ENCODE peak calls at places on chromosomes 3 and 15, in six cellular contexts. O, I, H, J, S and N are unnamed samples.

GRCh38 chr15:36766449-36766848 is 187.0 kb downstream of the CDIN1 start:
- DNase-seq in I (no peak), S (no peak), O (no peak), J (no peak), H (no peak), N (no peak)

GRCh38 chr3:138912237-138912636 is 34.7 kb downstream of the FOXL2 start:
- DNase-seq in I (no peak), J (no peak), H (no peak), O (no peak), S (no peak), N (no peak)

GRCh38 chr3:11556851-11557644 is 86.7 kb downstream of the VGLL4 start:
- DNase-seq in I (no peak), J (peak; percentile 42), O (no peak), H (no peak), S (peak; percentile 81), N (no peak)

GRCh38 chr3:10503217-10503796 is 2.1 kb downstream of the ATP2B2 start:
- DNase-seq in I (no peak), H (no peak), O (no peak), J (no peak), S (no peak), N (no peak)

GRCh38 chr3:169914321-169914720 is 2.9 kb downstream of the SAMD7 start:
- DNase-seq in S (peak; percentile 13), J (no peak), O (peak; percentile 15), H (no peak), I (peak; percentile 41), N (no peak)

GRCh38 chr15:74242296-74242929 is 6.3 kb downstream of the CCDC33 start:
- DNase-seq in H (no peak), O (no peak), J (no peak), I (peak; percentile 45), S (peak; percentile 29), N (no peak)

GRCh38 chr3:129308636-129309035 is 30.0 kb downstream of the HMCES start:
- DNase-seq in H (no peak), J (no peak), O (no peak), I (no peak), S (no peak), N (no peak)

GRCh38 chr3:127588675-127589577 is 1.6 kb downstream of the TPRA1 start:
- DNase-seq in H (no peak), J (no peak), O (no peak), I (peak; percentile 93), S (peak; percentile 72), N (peak; percentile 61)

GRCh38 chr3:47016934-47017435 is 37.5 kb downstream of the NBEAL2 start:
- DNase-seq in J (peak; percentile 2), H (no peak), S (peak; percentile 80), I (peak; percentile 90), O (peak; percentile 57), N (no peak)

GRCh38 chr15:25664761-25665160 is 198.4 kb downstream of the ATP10A start:
- DNase-seq in O (no peak), H (no peak), S (no peak), I (no peak), J (no peak), N (no peak)

GRCh38 chr15:39767921-39768320 is 14.7 kb downstream of the FSIP1 start:
- DNase-seq in O (no peak), S (no peak), H (no peak), I (no peak), J (peak; percentile 44), N (no peak)

GRCh38 chr3:169659858-169660614 is 3.5 kb downstream of the MECOM start:
- DNase-seq in H (no peak), I (no peak), O (no peak), J (no peak), S (no peak), N (no peak)

GRCh38 chr15:59622289-59622688 is 10.7 kb downstream of the GCNT3 start:
- DNase-seq in I (peak; percentile 79), S (peak; percentile 31), J (no peak), O (peak; percentile 33), H (peak; percentile 74), N (peak; percentile 9)

GRCh38 chr15:69576035-69576526 is 123.5 kb downstream of the RPLP1 start:
- DNase-seq in H (no peak), I (peak; percentile 22), O (no peak), J (peak; percentile 62), S (no peak), N (no peak)

GRCh38 chr3:158451405-158452045 is 119.5 kb upstream of the MLF1 start:
- DNase-seq in O (no peak), H (no peak), J (no peak), S (no peak), I (no peak), N (no peak)

GRCh38 chr3:183895296-183895695 is 10.6 kb upstream of the PARL start:
- DNase-seq in J (peak; percentile 58), O (peak; percentile 13), I (peak; percentile 73), S (peak; percentile 69), H (no peak), N (no peak)

GRCh38 chr3:49720383-49721164 is 1.1 kb upstream of the AMIGO3 start:
- DNase-seq in J (no peak), H (no peak), I (no peak), S (no peak), O (no peak), N (no peak)

GRCh38 chr3:68620211-68620610 is 312.1 kb downstream of the TAFA4 start:
- DNase-seq in O (no peak), H (no peak), I (no peak), S (no peak), J (no peak), N (no peak)

GRCh38 chr15:89656116-89656815 is 999 bp upstream of the KIF7 start:
- DNase-seq in J (no peak), O (no peak), S (no peak), H (no peak), I (peak; percentile 80), N (no peak)

GRCh38 chr3:61944736-61945135 is 383.4 kb downstream of the PTPRG start:
- DNase-seq in O (no peak), S (no peak), I (no peak), J (peak; percentile 24), H (no peak), N (no peak)

GRCh38 chr15:33211409-33211808 is 16.9 kb upstream of the FMN1 start:
- DNase-seq in I (peak; percentile 18), O (no peak), H (no peak), J (peak; percentile 91), S (peak; percentile 4), N (no peak)

GRCh38 chr3:47780727-47781325 is 867 bp downstream of the SMARCC1 start:
- DNase-seq in J (peak; percentile 21), S (peak; percentile 45), O (no peak), H (no peak), I (peak; percentile 41), N (no peak)

GRCh38 chr3:69085543-69086132 is 901 bp downstream of the ARL6IP5 start:
- DNase-seq in O (no peak), J (no peak), H (peak; percentile 64), S (peak; percentile 40), I (peak; percentile 43), N (no peak)

GRCh38 chr3:40518848-40519247 is 5.9 kb upstream of the ZNF621 start:
- DNase-seq in O (no peak), I (no peak), J (no peak), H (no peak), S (no peak), N (no peak)

GRCh38 chr3:196431193-196432136 is 762 bp downstream of the UBXN7 start:
- DNase-seq in I (peak; percentile 78), S (peak; percentile 71), O (peak; percentile 39), J (peak; percentile 62), H (peak; percentile 60), N (no peak)

GRCh38 chr3:111910806-111911205 is 51.7 kb downstream of the PHLDB2 start:
- DNase-seq in H (no peak), J (no peak), S (peak; percentile 90), O (no peak), I (peak; percentile 38), N (no peak)

GRCh38 chr3:65568497-65568896 is 470.2 kb downstream of the MAGI1 start:
- DNase-seq in O (no peak), S (no peak), H (no peak), J (no peak), I (no peak), N (no peak)

GRCh38 chr3:71438904-71439303 is 144.6 kb downstream of the FOXP1 start:
- DNase-seq in O (no peak), J (no peak), H (no peak), S (no peak), I (no peak), N (no peak)

GRCh38 chr3:169607909-169608308 is 55.6 kb downstream of the MECOM start:
- DNase-seq in S (no peak), O (no peak), I (no peak), H (no peak), J (no peak), N (no peak)

GRCh38 chr3:90069748-90070147 is 962.3 kb downstream of the EPHA3 start:
- DNase-seq in S (no peak), I (no peak), J (no peak), O (no peak), H (no peak), N (no peak)

GRCh38 chr15:74616020-74616939 is 644 bp downstream of the CLK3 start:
- DNase-seq in O (peak; percentile 33), I (peak; percentile 70), S (peak; percentile 76), H (peak; percentile 91), J (peak; percentile 31), N (no peak)

GRCh38 chr15:28128036-28128435 is 28.9 kb upstream of the OCA2 start:
- DNase-seq in O (no peak), S (no peak), I (no peak), H (no peak), J (no peak), N (no peak)

GRCh38 chr15:62059818-62060115 is 480 bp downstream of the VPS13C start:
- DNase-seq in O (no peak), J (peak; percentile 40), S (peak; percentile 74), H (peak; percentile 78), I (peak; percentile 72), N (no peak)

GRCh38 chr3:137012097-137012501 is 54.3 kb downstream of the IL20RB start:
- DNase-seq in J (peak; percentile 10), I (peak; percentile 88), H (no peak), S (peak; percentile 56), O (no peak), N (no peak)

GRCh38 chr3:194206375-194206774 is 70.4 kb downstream of the HES1 start:
- DNase-seq in S (peak; percentile 6), I (no peak), O (no peak), J (no peak), H (peak; percentile 66), N (no peak)

GRCh38 chr3:148998297-148998696 is 7.0 kb downstream of the GYG1 start:
- DNase-seq in J (no peak), S (no peak), I (no peak), H (no peak), O (no peak), N (no peak)

GRCh38 chr3:56799251-56799882 is 2.4 kb downstream of the ARHGEF3 start:
- DNase-seq in J (peak; percentile 48), H (no peak), I (peak; percentile 72), S (peak; percentile 82), O (peak; percentile 65), N (no peak)